ENCODE peak calls at places on chromosomes 1 and 21, in five cellular contexts. M is EH, T is mucosa of descending colon, L is AG08395, G is NCI-H460. F is an unnamed sample.
A peak's percentile ranks its signal among the peaks of the same experiment; 100 is the strongest.

GRCh38 chr1:6727535-6727934 is 25.9 kb upstream of the DNAJC11 start:
- DNase-seq in M (peak; percentile 62), T (peak; percentile 59), L (peak; percentile 62), G (peak; percentile 36), F (peak; percentile 73)

GRCh38 chr1:3249846-3250501 is 181.0 kb downstream of the PRDM16 start:
- DNase-seq in M (no peak), T (peak; percentile 40), L (no peak), G (no peak), F (no peak)

GRCh38 chr21:19031956-19032355 is 628.4 kb upstream of the TMPRSS15 start:
- DNase-seq in M (no peak), T (no peak), L (no peak), G (no peak), F (no peak)

GRCh38 chr1:19113362-19114092 is 96.5 kb downstream of the UBR4 start:
- DNase-seq in M (peak; percentile 49), T (peak; percentile 46), L (peak; percentile 37), G (peak; percentile 21), F (peak; percentile 28)

GRCh38 chr1:33997127-33998047 is 133.5 kb downstream of the HMGB4 start:
- DNase-seq in M (peak; percentile 31), T (no peak), L (peak; percentile 38), G (no peak), F (no peak)

GRCh38 chr1:228794173-228794572 is 58.9 kb downstream of the RHOU start:
- DNase-seq in M (no peak), T (no peak), L (no peak), G (no peak), F (no peak)

GRCh38 chr1:206925116-206925736 is 3.5 kb upstream of the FCMR start:
- DNase-seq in M (no peak), T (peak; percentile 79), L (no peak), G (no peak), F (peak; percentile 24)

GRCh38 chr1:10573446-10573845 is 98.7 kb downstream of the PEX14 start:
- DNase-seq in M (peak; percentile 82), T (no peak), L (peak; percentile 18), G (no peak), F (no peak)

GRCh38 chr1:221392453-221392852 is 349.4 kb downstream of the DUSP10 start:
- DNase-seq in M (peak; percentile 82), T (no peak), L (peak; percentile 79), G (no peak), F (no peak)

GRCh38 chr1:232962761-232963357 is 12.4 kb downstream of the NTPCR start:
- DNase-seq in M (peak; percentile 25), T (no peak), L (no peak), G (no peak), F (no peak)

GRCh38 chr1:10507111-10507879 is 32.5 kb downstream of the PEX14 start:
- DNase-seq in M (peak; percentile 81), T (peak; percentile 64), L (peak; percentile 84), G (no peak), F (peak; percentile 83)

GRCh38 chr21:45517249-45518065 is 24.8 kb downstream of the SLC19A1 start:
- DNase-seq in M (no peak), T (peak; percentile 20), L (no peak), G (no peak), F (peak; percentile 52)

GRCh38 chr1:160187407-160187806 is 3.0 kb upstream of the CASQ1 start:
- DNase-seq in M (no peak), T (no peak), L (no peak), G (no peak), F (no peak)

GRCh38 chr21:35006771-35007170 is 42.3 kb downstream of the RUNX1 start:
- DNase-seq in M (no peak), T (no peak), L (no peak), G (no peak), F (no peak)

GRCh38 chr1:32709075-32709474 is 6.5 kb upstream of the SYNC start:
- DNase-seq in M (no peak), T (no peak), L (no peak), G (no peak), F (no peak)

GRCh38 chr1:116498789-116499628 is 71.8 kb downstream of the CD58 start:
- DNase-seq in M (peak; percentile 76), T (peak; percentile 56), L (peak; percentile 83), G (peak; percentile 63), F (peak; percentile 63)

GRCh38 chr1:232445361-232446106 is 184.4 kb downstream of the SIPA1L2 start:
- DNase-seq in M (no peak), T (no peak), L (no peak), G (no peak), F (no peak)

GRCh38 chr1:220791287-220791686 is 4.6 kb downstream of the MTARC1 start:
- DNase-seq in M (no peak), T (no peak), L (no peak), G (no peak), F (peak; percentile 19)